ENCODE peak calls at places on chromosomes 7 and 10, in four cellular contexts. E, U, F and R are unnamed samples.

GRCh38 chr10:95170790-95171189 is 23.2 kb upstream of the ACSM6 start:
- DNase-seq in F (no peak), E (no peak), U (no peak), R (no peak)

GRCh38 chr10:82463165-82463564 is 588.2 kb downstream of the NRG3 start:
- DNase-seq in F (no peak), E (no peak), U (no peak), R (no peak)

GRCh38 chr7:28310449-28310848 is 101.9 kb upstream of the CREB5 start:
- DNase-seq in F (no peak), U (no peak), E (no peak), R (no peak)

GRCh38 chr10:3467052-3467906 is 294.7 kb upstream of the PITRM1 start:
- DNase-seq in U (peak), F (no peak), E (peak), R (no peak)

GRCh38 chr10:117531371-117532002 is 11.1 kb upstream of the EMX2 start:
- DNase-seq in E (no peak), U (no peak), F (no peak), R (no peak)

GRCh38 chr10:44399478-44400451 is 14.9 kb upstream of the CXCL12 start:
- DNase-seq in U (peak), E (peak), F (no peak), R (no peak)

GRCh38 chr7:22420973-22421635 is 64.2 kb upstream of the RAPGEF5 start:
- DNase-seq in E (no peak), U (no peak), F (no peak), R (no peak)

GRCh38 chr10:13658864-13659685 is 72.3 kb downstream of the PRPF18 start:
- DNase-seq in E (peak), F (no peak), U (peak), R (no peak)

GRCh38 chr10:49474901-49475300 is 64.0 kb downstream of the ERCC6 start:
- DNase-seq in E (no peak), F (no peak), U (no peak), R (no peak)

GRCh38 chr7:134992626-134993179 is 6.4 kb downstream of the AGBL3 start:
- DNase-seq in F (no peak), U (no peak), E (no peak), R (no peak)

GRCh38 chr10:90960355-90960814 is 39.5 kb upstream of the ANKRD1 start:
- DNase-seq in F (no peak), U (no peak), E (no peak), R (no peak)